ENCODE peak calls at places on chromosome 1, in four cellular contexts. D, K, R and O are unnamed samples.

GRCh38 chr1:67741121-67741520 is 56.1 kb downstream of the GADD45A start:
- DNase-seq in K (peak; percentile 48), R (no peak), D (no peak), O (no peak)

GRCh38 chr1:213953816-213954215 is 34.0 kb upstream of the PROX1 start:
- DNase-seq in K (no peak), R (no peak), D (no peak), O (no peak)

GRCh38 chr1:171434717-171435346 is 50.5 kb upstream of the PRRC2C start:
- DNase-seq in D (peak; percentile 73), R (peak; percentile 91), K (peak; percentile 82), O (peak; percentile 62)

GRCh38 chr1:224805889-224806288 is 123.6 kb upstream of the DNAH14 start:
- DNase-seq in D (no peak), R (no peak), K (no peak), O (no peak)

GRCh38 chr1:60664079-60664478 is 418.3 kb upstream of the NFIA start:
- DNase-seq in R (no peak), K (no peak), D (no peak), O (no peak)

GRCh38 chr1:212955098-212955497 is 4.8 kb downstream of the VASH2 start:
- DNase-seq in D (no peak), R (no peak), K (no peak), O (no peak)

GRCh38 chr1:228282329-228283042 is 74.6 kb downstream of the OBSCN start:
- DNase-seq in K (peak; percentile 5), R (peak; percentile 74), D (no peak), O (no peak)

GRCh38 chr1:82485591-82486369 is 685.0 kb downstream of the ADGRL2 start:
- DNase-seq in R (peak; percentile 46), D (no peak), K (no peak), O (peak; percentile 37)

GRCh38 chr1:234509457-234510328 is 30.7 kb upstream of the TARBP1 start:
- DNase-seq in D (no peak), R (peak; percentile 23), K (no peak), O (no peak)

GRCh38 chr1:9233241-9233941 is 1.2 kb upstream of the H6PD start:
- DNase-seq in R (peak; percentile 68), D (peak; percentile 73), K (peak; percentile 77), O (peak; percentile 89)

GRCh38 chr1:214515544-214516433 is 35.6 kb downstream of the PTPN14 start:
- DNase-seq in R (no peak), D (no peak), K (no peak), O (no peak)

GRCh38 chr1:109485001-109485400 is 1.3 kb downstream of the ATXN7L2 start:
- DNase-seq in K (no peak), R (no peak), D (no peak), O (no peak)